ENCODE peak calls at places on chromosomes 5 and 9, in seven cellular contexts. Y, C, Q, F, M, J and S are unnamed samples.

GRCh38 chr5:6849569-6849968 is 136.3 kb downstream of the TENT4A start:
- DNase-seq in Y (no peak), F (no peak), Q (no peak), M (no peak), C (no peak), J (no peak), S (no peak)

GRCh38 chr9:114383866-114384231 is 3.9 kb downstream of the AKNA start:
- DNase-seq in C (no peak), J (no peak), M (no peak), F (no peak), Y (no peak), Q (no peak), S (no peak)

GRCh38 chr9:19378647-19379046 is 1.4 kb downstream of the RPS6 start:
- DNase-seq in M (no peak), F (no peak), Y (no peak), C (no peak), J (no peak), Q (no peak), S (no peak)

GRCh38 chr5:68460147-68460760 is 244.7 kb downstream of the PIK3R1 start:
- DNase-seq in Y (peak), C (peak), F (peak), M (peak), J (peak), Q (peak), S (no peak)

GRCh38 chr5:126119894-126120442 is 303.2 kb upstream of the GRAMD2B start:
- DNase-seq in Q (no peak), F (no peak), J (no peak), C (no peak), M (peak), Y (no peak), S (no peak)

GRCh38 chr5:980001-980588 is 28.5 kb upstream of the NKD2 start:
- DNase-seq in F (no peak), M (no peak), C (no peak), J (peak), Q (no peak), Y (no peak), S (no peak)

GRCh38 chr5:55031492-55031891 is 7.4 kb downstream of the GZMK start:
- DNase-seq in C (no peak), J (no peak), Q (no peak), M (no peak), F (no peak), Y (no peak), S (no peak)

GRCh38 chr5:160312960-160313734 is 783 bp upstream of the CCNJL start:
- DNase-seq in C (no peak), M (no peak), J (no peak), Y (no peak), Q (no peak), F (no peak), S (no peak)

GRCh38 chr9:121976751-121977150 is 116.4 kb downstream of the TTLL11 start:
- DNase-seq in Y (no peak), J (no peak), M (peak), C (no peak), F (no peak), Q (no peak), S (no peak)

GRCh38 chr9:112546149-112547012 is 59.8 kb downstream of the KIAA1958 start:
- DNase-seq in Q (no peak), C (no peak), M (peak), F (no peak), J (no peak), Y (no peak), S (no peak)

GRCh38 chr5:171868236-171868635 is 82.6 kb downstream of the SMIM23 start:
- DNase-seq in Q (no peak), F (no peak), J (no peak), C (no peak), Y (no peak), M (peak), S (no peak)

GRCh38 chr5:143560378-143560777 is 156.9 kb upstream of the NR3C1 start:
- DNase-seq in Y (no peak), F (no peak), J (no peak), M (no peak), C (no peak), Q (no peak), S (no peak)

GRCh38 chr5:65299841-65300240 is 181.9 kb downstream of the ADAMTS6 start:
- DNase-seq in C (no peak), Q (no peak), F (no peak), Y (no peak), M (peak), J (no peak), S (no peak)

GRCh38 chr5:6236858-6237481 is 141.4 kb downstream of the MED10 start:
- DNase-seq in Y (no peak), C (no peak), Q (no peak), F (no peak), J (no peak), M (no peak), S (no peak)

GRCh38 chr9:110744753-110745522 is 76.3 kb downstream of the MUSK start:
- DNase-seq in C (peak), M (peak), Q (no peak), Y (no peak), J (peak), F (no peak), S (no peak)

GRCh38 chr5:52771343-52772039 is 16.2 kb upstream of the ITGA1 start:
- DNase-seq in Y (no peak), F (no peak), J (no peak), C (no peak), Q (no peak), M (no peak), S (no peak)

GRCh38 chr5:138461343-138462125 is 3.7 kb upstream of the EGR1 start:
- DNase-seq in Q (no peak), M (peak), C (no peak), F (no peak), Y (no peak), J (no peak), S (no peak)

GRCh38 chr5:108521011-108521700 is 139.3 kb upstream of the FBXL17 start:
- DNase-seq in J (no peak), C (no peak), Y (no peak), Q (peak), M (no peak), F (no peak), S (no peak)

GRCh38 chr9:90810686-90811085 is 9.1 kb downstream of the SYK start:
- DNase-seq in F (no peak), M (no peak), C (no peak), Y (no peak), Q (no peak), J (no peak), S (no peak)

GRCh38 chr5:138503487-138504270 is 38.4 kb downstream of the EGR1 start:
- DNase-seq in M (peak), C (peak), Q (peak), F (no peak), J (peak), Y (peak), S (no peak)

GRCh38 chr9:136650648-136651047 is 12.1 kb upstream of the EGFL7 start:
- DNase-seq in Q (no peak), F (no peak), C (no peak), M (no peak), Y (no peak), J (no peak), S (no peak)

GRCh38 chr5:16549491-16550233 is 67.1 kb downstream of the RETREG1 start:
- DNase-seq in Y (no peak), J (no peak), C (no peak), M (peak), Q (no peak), F (no peak), S (no peak)

GRCh38 chr5:32261198-32261597 is 51.5 kb downstream of the MTMR12 start:
- DNase-seq in F (no peak), C (no peak), Y (no peak), M (no peak), J (no peak), Q (no peak), S (no peak)

GRCh38 chr9:16202913-16203734 is 650.3 kb downstream of the CCDC171 start:
- DNase-seq in M (peak), Q (no peak), C (no peak), J (no peak), F (no peak), Y (no peak), S (peak)

GRCh38 chr5:96468956-96469355 is 35.9 kb upstream of the PCSK1 start:
- DNase-seq in M (no peak), Y (no peak), C (no peak), F (no peak), Q (no peak), J (no peak), S (no peak)

GRCh38 chr5:154371687-154372086 is 74.1 kb upstream of the SAP30L start:
- DNase-seq in M (peak), C (peak), Q (no peak), F (no peak), J (no peak), Y (no peak), S (no peak)

GRCh38 chr9:30732060-30732459 is 1652.4 kb upstream of the ACO1 start:
- DNase-seq in Y (no peak), C (no peak), Q (no peak), M (no peak), F (no peak), J (no peak), S (no peak)
- TF ChIP-seq CTCF in Y (no peak), C (no peak), Q (no peak), M (no peak), F (no peak), J (no peak), S (no peak)

DNA sequence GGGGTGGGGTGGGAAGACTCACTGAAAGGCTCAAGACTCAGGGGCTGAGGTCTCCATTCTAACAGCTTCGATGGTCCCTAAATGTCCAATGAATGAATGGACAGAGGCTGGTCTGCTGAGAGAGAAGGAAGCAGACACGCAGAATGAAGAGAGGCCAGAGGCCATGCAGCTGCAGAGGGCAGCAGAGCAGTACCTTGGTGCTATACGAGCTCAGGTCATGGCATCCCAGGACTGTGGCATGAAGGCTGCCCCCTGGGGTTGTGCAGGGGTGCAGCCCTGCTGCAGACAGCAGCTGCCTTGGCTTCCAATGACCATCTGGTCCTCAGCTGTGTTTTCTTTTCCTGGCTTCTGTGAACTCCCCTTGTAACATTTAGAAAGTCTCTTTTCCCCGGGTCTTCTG is 15.2 kb upstream of the CORO2A start:
- DNase-seq in C (no peak), M (no peak), F (no peak), J (no peak), Y (no peak), Q (no peak), S (no peak)
- TF ChIP-seq CTCF in C (no peak), M (no peak), F (no peak), J (no peak), Y (no peak), Q (no peak), S (no peak)

GRCh38 chr5:41925555-41925946 is 470 bp downstream of the FBXO4 start:
- DNase-seq in M (peak), Y (no peak), F (peak), Q (peak), C (no peak), J (peak), S (no peak)
- TF ChIP-seq CTCF in M (no peak), Y (no peak), F (no peak), Q (no peak), C (no peak), J (no peak), S (no peak)

DNA sequence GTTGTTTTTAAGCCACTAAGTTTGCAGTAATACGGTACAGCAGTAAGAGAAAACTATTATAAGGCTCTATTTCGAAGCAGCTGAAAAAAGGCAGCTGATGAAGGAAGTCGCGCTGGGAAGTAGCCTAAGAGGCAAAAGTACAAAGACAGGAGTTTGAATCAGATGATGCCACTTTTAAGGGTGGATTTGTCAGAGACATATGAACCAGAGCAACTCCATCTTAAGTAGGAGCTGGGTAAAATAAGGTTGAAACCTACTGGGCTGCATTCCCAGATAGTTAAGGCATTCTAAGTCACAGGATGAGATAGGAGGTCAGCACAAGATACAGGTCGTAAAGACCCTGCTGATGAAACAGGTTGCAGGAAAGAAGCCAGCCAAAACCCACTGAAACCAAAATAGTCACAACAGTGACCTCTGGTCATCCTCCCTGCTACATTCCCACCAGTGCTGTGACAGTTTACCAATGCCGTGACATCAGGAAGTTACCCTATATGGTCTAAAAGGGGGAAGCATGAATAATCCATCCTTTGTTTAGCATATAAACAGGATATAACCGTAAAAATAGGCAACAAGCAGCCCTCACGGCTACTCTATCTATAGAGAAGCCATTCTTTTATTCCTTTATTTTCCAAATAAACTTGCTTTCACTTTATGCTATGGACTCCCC is 91.8 kb upstream of the PRSS3 start:
- DNase-seq in C (no peak), F (no peak), Y (no peak), J (no peak), Q (no peak), M (no peak), S (no peak)
- TF ChIP-seq CTCF in C (no peak), F (no peak), Y (no peak), J (no peak), Q (no peak), M (no peak), S (no peak)

GRCh38 chr5:123273984-123274383 is 149.2 kb downstream of the CEP120 start:
- DNase-seq in J (no peak), Y (no peak), Q (no peak), C (no peak), F (no peak), M (no peak), S (no peak)
- TF ChIP-seq CTCF in J (no peak), Y (no peak), Q (no peak), C (no peak), F (no peak), M (peak), S (no peak)

DNA sequence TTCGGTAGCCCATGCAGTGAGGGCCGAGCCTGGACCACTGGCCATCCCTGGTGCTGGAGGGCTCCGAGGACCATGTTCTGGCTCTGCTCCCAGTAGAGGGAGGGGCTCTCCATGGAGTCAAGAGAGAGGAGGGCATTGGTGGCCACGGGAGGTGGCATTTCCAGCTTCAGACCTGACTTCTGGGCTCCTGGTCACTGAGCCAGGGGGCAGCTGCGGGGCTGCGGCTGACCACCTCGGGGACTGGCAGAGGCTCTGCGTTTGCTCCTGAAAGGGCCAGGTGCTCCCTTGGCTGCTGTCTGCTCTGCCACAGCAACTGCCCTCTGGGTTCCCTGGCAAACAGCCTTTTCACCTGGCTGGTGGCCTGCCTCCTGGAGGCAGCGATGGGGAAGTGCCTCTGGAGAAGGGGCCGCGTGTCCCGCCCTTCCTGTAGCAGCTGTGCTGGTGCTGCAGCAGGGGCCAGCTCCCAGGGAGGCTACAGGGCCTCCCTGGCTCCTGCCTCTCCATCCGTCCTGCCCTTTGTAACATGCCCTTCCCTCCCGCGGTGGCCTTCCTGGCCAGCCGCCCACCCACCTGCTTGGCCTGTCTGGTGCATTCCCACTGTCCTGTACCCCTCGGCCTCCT is 144.6 kb downstream of the CACNA1B start:
- DNase-seq in Y (no peak), Q (peak), F (no peak), J (peak), C (no peak), M (no peak), S (peak)
- TF ChIP-seq CTCF in Y (no peak), Q (peak), F (no peak), J (peak), C (no peak), M (no peak), S (peak)

GRCh38 chr9:127224178-127224882 is 40.2 kb upstream of the GARNL3 start:
- DNase-seq in C (peak), Q (peak), F (peak), M (peak), J (peak), Y (peak), S (peak)
- TF ChIP-seq CTCF in C (peak), Q (peak), F (no peak), M (no peak), J (no peak), Y (peak), S (peak)

GRCh38 chr5:74935752-74936091 is 69.5 kb upstream of the FAM169A start:
- DNase-seq in Q (no peak), F (no peak), J (no peak), Y (no peak), C (no peak), M (no peak), S (no peak)

GRCh38 chr5:74938250-74938649 is 72.1 kb upstream of the FAM169A start:
- DNase-seq in Y (no peak), M (peak), C (no peak), F (no peak), J (no peak), Q (no peak), S (no peak)

GRCh38 chr5:74940782-74941363 is 74.7 kb upstream of the FAM169A start:
- DNase-seq in Y (no peak), F (no peak), J (no peak), Q (no peak), C (no peak), M (no peak), S (no peak)

DNA sequence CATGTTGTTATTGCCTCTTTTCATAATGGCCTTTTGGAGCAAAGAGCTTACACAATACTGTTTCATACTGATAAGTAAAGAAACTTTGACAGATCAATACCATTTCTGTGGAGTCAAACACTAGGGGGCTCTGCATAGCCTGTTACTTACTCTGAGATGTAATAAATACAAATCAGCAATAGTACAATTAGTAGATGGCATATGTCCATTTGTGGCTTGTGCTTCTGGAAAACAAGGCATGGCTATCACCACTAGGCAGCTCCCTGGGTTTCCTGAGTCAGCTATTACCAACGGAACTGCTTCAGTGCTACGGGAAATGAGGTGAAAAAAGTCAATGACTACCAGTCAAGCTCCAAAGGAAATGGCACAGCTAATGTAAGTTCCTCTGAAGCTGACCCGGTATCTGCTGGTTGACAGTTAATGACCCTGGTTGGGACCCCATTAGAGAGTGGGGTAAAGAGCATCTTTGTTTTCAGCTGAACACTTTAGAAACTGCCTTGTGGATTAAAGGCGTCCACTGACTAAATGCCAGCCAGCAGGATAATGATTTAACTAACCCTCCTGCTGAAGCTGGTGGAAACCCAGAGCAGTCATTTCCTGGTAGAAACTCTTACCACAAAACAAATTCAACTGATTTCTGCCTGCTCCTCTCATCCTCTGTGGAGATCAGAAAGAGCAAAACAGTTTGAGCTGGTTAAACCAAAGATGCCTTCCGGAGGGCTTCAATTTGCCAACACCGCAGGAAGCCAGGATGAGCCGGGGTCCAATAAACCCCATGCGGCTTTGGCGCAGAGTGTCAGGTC is 69.0 kb upstream of the FAM169A start:
- DNase-seq in F (peak), M (peak), Q (peak), J (peak), Y (no peak), C (no peak), S (no peak)
- TF ChIP-seq CTCF in F (no peak), M (peak), Q (peak), J (peak), Y (no peak), C (no peak), S (peak)

GRCh38 chr9:18149457-18150011 is 324.4 kb upstream of the ADAMTSL1 start:
- DNase-seq in M (peak), Y (no peak), F (no peak), C (no peak), Q (no peak), J (no peak), S (no peak)
- TF ChIP-seq CTCF in M (no peak), Y (no peak), F (no peak), C (no peak), Q (no peak), J (no peak), S (no peak)

DNA sequence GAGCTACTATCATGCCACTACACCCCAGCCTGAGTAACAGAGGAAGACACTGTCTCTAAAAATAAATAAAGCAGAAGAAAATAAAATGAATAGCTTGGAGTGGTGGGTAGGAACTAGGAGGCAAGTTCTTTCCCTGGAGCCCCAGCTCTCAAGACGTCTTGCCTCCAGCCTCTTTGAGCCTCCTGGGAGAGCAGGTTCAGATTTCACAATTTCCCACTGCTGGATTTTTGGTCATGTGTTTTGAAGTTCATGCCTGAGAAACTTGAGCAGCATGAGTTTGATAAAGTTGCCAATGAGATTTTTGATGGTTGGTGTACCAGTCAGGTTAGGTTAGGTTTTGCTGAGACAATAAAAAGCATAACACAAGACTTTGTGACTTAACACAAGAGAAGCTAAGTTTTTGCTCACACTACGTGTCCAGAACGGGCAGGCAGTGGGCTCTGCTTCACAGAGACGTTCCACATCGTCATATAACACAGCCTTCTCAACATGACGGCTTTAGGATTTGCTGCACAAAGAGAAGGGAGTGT is 4.1 kb upstream of the CCDC69 start:
- DNase-seq in C (no peak), J (no peak), Y (no peak), F (no peak), M (peak), Q (no peak), S (no peak)
- TF ChIP-seq CTCF in C (no peak), J (no peak), Y (no peak), F (no peak), M (no peak), Q (no peak), S (no peak)